ENCODE peak calls at places on chromosome 11, in five cellular contexts. One of them, this sample, is unnamed.

GRCh38 chr11:114673661-114674060 is 4.7 kb upstream of the NXPE2 start:
- DNase-seq in activated naive CD8-positive, alpha-beta T cell treated with anti-CD3 and anti-CD28 coated beads, Interleukin-2, amount 10 ng/mL, durations not matched to agents 7 days and 5 days: no peak
- DNase-seq in T-cell: no peak
- DNase-seq in cardiac fibroblast: no peak
- DNase-seq in A549: no peak
- DNase-seq in this sample: no peak

GRCh38 chr11:122696662-122697061 is 41.1 kb downstream of the UBASH3B start:
- DNase-seq in activated naive CD8-positive, alpha-beta T cell treated with anti-CD3 and anti-CD28 coated beads, Interleukin-2, amount 10 ng/mL, durations not matched to agents 7 days and 5 days: peak; percentile 62
- DNase-seq in T-cell: peak; percentile 76
- DNase-seq in cardiac fibroblast: no peak
- DNase-seq in A549: no peak
- DNase-seq in this sample: no peak

GRCh38 chr11:32137263-32137662 is 46.4 kb downstream of the RCN1 start:
- DNase-seq in activated naive CD8-positive, alpha-beta T cell treated with anti-CD3 and anti-CD28 coated beads, Interleukin-2, amount 10 ng/mL, durations not matched to agents 7 days and 5 days: no peak
- DNase-seq in T-cell: no peak
- DNase-seq in cardiac fibroblast: peak; percentile 95
- DNase-seq in A549: peak; percentile 41
- DNase-seq in this sample: peak; percentile 84

GRCh38 chr11:116229581-116229980 is 543.2 kb downstream of the BUD13 start:
- DNase-seq in activated naive CD8-positive, alpha-beta T cell treated with anti-CD3 and anti-CD28 coated beads, Interleukin-2, amount 10 ng/mL, durations not matched to agents 7 days and 5 days: no peak
- DNase-seq in T-cell: no peak
- DNase-seq in cardiac fibroblast: no peak
- DNase-seq in A549: no peak
- DNase-seq in this sample: no peak

GRCh38 chr11:9943346-9944110 is 279.7 kb downstream of the SWAP70 start:
- DNase-seq in activated naive CD8-positive, alpha-beta T cell treated with anti-CD3 and anti-CD28 coated beads, Interleukin-2, amount 10 ng/mL, durations not matched to agents 7 days and 5 days: no peak
- DNase-seq in T-cell: no peak
- DNase-seq in cardiac fibroblast: peak; percentile 95
- DNase-seq in A549: no peak
- DNase-seq in this sample: peak; percentile 27

GRCh38 chr11:132125855-132126841 is 755.7 kb downstream of the NTM start:
- DNase-seq in activated naive CD8-positive, alpha-beta T cell treated with anti-CD3 and anti-CD28 coated beads, Interleukin-2, amount 10 ng/mL, durations not matched to agents 7 days and 5 days: no peak
- DNase-seq in T-cell: no peak
- DNase-seq in cardiac fibroblast: peak; percentile 39
- DNase-seq in A549: no peak
- DNase-seq in this sample: peak; percentile 49

GRCh38 chr11:64765841-64766682 is 6.3 kb upstream of the PYGM start:
- DNase-seq in activated naive CD8-positive, alpha-beta T cell treated with anti-CD3 and anti-CD28 coated beads, Interleukin-2, amount 10 ng/mL, durations not matched to agents 7 days and 5 days: peak; percentile 32
- DNase-seq in T-cell: no peak
- DNase-seq in cardiac fibroblast: no peak
- DNase-seq in A549: no peak
- DNase-seq in this sample: no peak

GRCh38 chr11:107078375-107078774 is 60.1 kb upstream of the GUCY1A2 start:
- DNase-seq in activated naive CD8-positive, alpha-beta T cell treated with anti-CD3 and anti-CD28 coated beads, Interleukin-2, amount 10 ng/mL, durations not matched to agents 7 days and 5 days: no peak
- DNase-seq in T-cell: no peak
- DNase-seq in cardiac fibroblast: no peak
- DNase-seq in A549: no peak
- DNase-seq in this sample: no peak

GRCh38 chr11:82995754-82996398 is 75.8 kb downstream of the RAB30 start:
- DNase-seq in activated naive CD8-positive, alpha-beta T cell treated with anti-CD3 and anti-CD28 coated beads, Interleukin-2, amount 10 ng/mL, durations not matched to agents 7 days and 5 days: no peak
- DNase-seq in T-cell: no peak
- DNase-seq in cardiac fibroblast: peak; percentile 60
- DNase-seq in A549: no peak
- DNase-seq in this sample: peak; percentile 52

GRCh38 chr11:68402355-68403031 is 58.1 kb upstream of the PPP6R3 start:
- DNase-seq in activated naive CD8-positive, alpha-beta T cell treated with anti-CD3 and anti-CD28 coated beads, Interleukin-2, amount 10 ng/mL, durations not matched to agents 7 days and 5 days: no peak
- DNase-seq in T-cell: no peak
- DNase-seq in cardiac fibroblast: no peak
- DNase-seq in A549: no peak
- DNase-seq in this sample: no peak

GRCh38 chr11:97389270-97389669 is 999.5 kb downstream of the JRKL start:
- DNase-seq in activated naive CD8-positive, alpha-beta T cell treated with anti-CD3 and anti-CD28 coated beads, Interleukin-2, amount 10 ng/mL, durations not matched to agents 7 days and 5 days: no peak
- DNase-seq in T-cell: no peak
- DNase-seq in cardiac fibroblast: no peak
- DNase-seq in A549: no peak
- DNase-seq in this sample: no peak

GRCh38 chr11:128934926-128935325 is 7.7 kb downstream of the TP53AIP1 start:
- DNase-seq in activated naive CD8-positive, alpha-beta T cell treated with anti-CD3 and anti-CD28 coated beads, Interleukin-2, amount 10 ng/mL, durations not matched to agents 7 days and 5 days: no peak
- DNase-seq in T-cell: no peak
- DNase-seq in cardiac fibroblast: no peak
- DNase-seq in A549: no peak
- DNase-seq in this sample: no peak

GRCh38 chr11:64534391-64534801 is 56.6 kb upstream of the SLC22A12 start:
- DNase-seq in activated naive CD8-positive, alpha-beta T cell treated with anti-CD3 and anti-CD28 coated beads, Interleukin-2, amount 10 ng/mL, durations not matched to agents 7 days and 5 days: no peak
- DNase-seq in T-cell: no peak
- DNase-seq in cardiac fibroblast: no peak
- DNase-seq in A549: no peak
- DNase-seq in this sample: no peak

GRCh38 chr11:69821511-69822040 is 2.4 kb upstream of the FGF3 start:
- DNase-seq in activated naive CD8-positive, alpha-beta T cell treated with anti-CD3 and anti-CD28 coated beads, Interleukin-2, amount 10 ng/mL, durations not matched to agents 7 days and 5 days: no peak
- DNase-seq in T-cell: no peak
- DNase-seq in cardiac fibroblast: no peak
- DNase-seq in A549: no peak
- DNase-seq in this sample: no peak

GRCh38 chr11:124644426-124645280 is 22.0 kb downstream of the TBRG1 start:
- DNase-seq in activated naive CD8-positive, alpha-beta T cell treated with anti-CD3 and anti-CD28 coated beads, Interleukin-2, amount 10 ng/mL, durations not matched to agents 7 days and 5 days: peak; percentile 30
- DNase-seq in T-cell: no peak
- DNase-seq in cardiac fibroblast: peak; percentile 84
- DNase-seq in A549: peak; percentile 51
- DNase-seq in this sample: peak; percentile 51

GRCh38 chr11:100753144-100753543 is 66.1 kb downstream of the ARHGAP42 start:
- DNase-seq in activated naive CD8-positive, alpha-beta T cell treated with anti-CD3 and anti-CD28 coated beads, Interleukin-2, amount 10 ng/mL, durations not matched to agents 7 days and 5 days: no peak
- DNase-seq in T-cell: no peak
- DNase-seq in cardiac fibroblast: no peak
- DNase-seq in A549: no peak
- DNase-seq in this sample: no peak

GRCh38 chr11:66624450-66624849 is 8.0 kb downstream of the RBM14 start:
- DNase-seq in activated naive CD8-positive, alpha-beta T cell treated with anti-CD3 and anti-CD28 coated beads, Interleukin-2, amount 10 ng/mL, durations not matched to agents 7 days and 5 days: no peak
- DNase-seq in T-cell: no peak
- DNase-seq in cardiac fibroblast: no peak
- DNase-seq in A549: no peak
- DNase-seq in this sample: no peak

GRCh38 chr11:76707293-76707825 is 36.8 kb upstream of the LRRC32 start:
- DNase-seq in activated naive CD8-positive, alpha-beta T cell treated with anti-CD3 and anti-CD28 coated beads, Interleukin-2, amount 10 ng/mL, durations not matched to agents 7 days and 5 days: no peak
- DNase-seq in T-cell: no peak
- DNase-seq in cardiac fibroblast: no peak
- DNase-seq in A549: no peak
- DNase-seq in this sample: no peak

GRCh38 chr11:116981216-116981887 is 116.9 kb downstream of the SIK3 start:
- DNase-seq in activated naive CD8-positive, alpha-beta T cell treated with anti-CD3 and anti-CD28 coated beads, Interleukin-2, amount 10 ng/mL, durations not matched to agents 7 days and 5 days: no peak
- DNase-seq in T-cell: no peak
- DNase-seq in cardiac fibroblast: peak; percentile 28
- DNase-seq in A549: no peak
- DNase-seq in this sample: peak; percentile 17

GRCh38 chr11:124946735-124947141 is 7.3 kb upstream of the CCDC15 start:
- DNase-seq in activated naive CD8-positive, alpha-beta T cell treated with anti-CD3 and anti-CD28 coated beads, Interleukin-2, amount 10 ng/mL, durations not matched to agents 7 days and 5 days: no peak
- DNase-seq in T-cell: no peak
- DNase-seq in cardiac fibroblast: no peak
- DNase-seq in A549: no peak
- DNase-seq in this sample: no peak

GRCh38 chr11:41431784-41432183 is 27.7 kb downstream of the LRRC4C start:
- DNase-seq in activated naive CD8-positive, alpha-beta T cell treated with anti-CD3 and anti-CD28 coated beads, Interleukin-2, amount 10 ng/mL, durations not matched to agents 7 days and 5 days: no peak
- DNase-seq in T-cell: no peak
- DNase-seq in cardiac fibroblast: no peak
- DNase-seq in A549: no peak
- DNase-seq in this sample: no peak

GRCh38 chr11:102237096-102237735 is 80.1 kb upstream of the BIRC3 start:
- DNase-seq in activated naive CD8-positive, alpha-beta T cell treated with anti-CD3 and anti-CD28 coated beads, Interleukin-2, amount 10 ng/mL, durations not matched to agents 7 days and 5 days: no peak
- DNase-seq in T-cell: no peak
- DNase-seq in cardiac fibroblast: peak; percentile 20
- DNase-seq in A549: no peak
- DNase-seq in this sample: no peak

GRCh38 chr11:130118636-130119387 is 40.8 kb upstream of the ST14 start:
- DNase-seq in activated naive CD8-positive, alpha-beta T cell treated with anti-CD3 and anti-CD28 coated beads, Interleukin-2, amount 10 ng/mL, durations not matched to agents 7 days and 5 days: no peak
- DNase-seq in T-cell: peak; percentile 20
- DNase-seq in cardiac fibroblast: no peak
- DNase-seq in A549: no peak
- DNase-seq in this sample: no peak

GRCh38 chr11:63802637-63803414 is 10.4 kb upstream of the SPINDOC start:
- DNase-seq in activated naive CD8-positive, alpha-beta T cell treated with anti-CD3 and anti-CD28 coated beads, Interleukin-2, amount 10 ng/mL, durations not matched to agents 7 days and 5 days: no peak
- DNase-seq in T-cell: no peak
- DNase-seq in cardiac fibroblast: peak; percentile 62
- DNase-seq in A549: peak; percentile 51
- DNase-seq in this sample: no peak

GRCh38 chr11:43382614-43383013 is 23.9 kb downstream of the TTC17 start:
- DNase-seq in activated naive CD8-positive, alpha-beta T cell treated with anti-CD3 and anti-CD28 coated beads, Interleukin-2, amount 10 ng/mL, durations not matched to agents 7 days and 5 days: no peak
- DNase-seq in T-cell: no peak
- DNase-seq in cardiac fibroblast: no peak
- DNase-seq in A549: no peak
- DNase-seq in this sample: no peak

GRCh38 chr11:56855217-56855616 is 106.7 kb upstream of the OR9G4 start:
- DNase-seq in activated naive CD8-positive, alpha-beta T cell treated with anti-CD3 and anti-CD28 coated beads, Interleukin-2, amount 10 ng/mL, durations not matched to agents 7 days and 5 days: no peak
- DNase-seq in T-cell: no peak
- DNase-seq in cardiac fibroblast: no peak
- DNase-seq in A549: no peak
- DNase-seq in this sample: no peak

GRCh38 chr11:86160546-86161149 is 83.9 kb upstream of the EED start:
- DNase-seq in activated naive CD8-positive, alpha-beta T cell treated with anti-CD3 and anti-CD28 coated beads, Interleukin-2, amount 10 ng/mL, durations not matched to agents 7 days and 5 days: no peak
- DNase-seq in T-cell: no peak
- DNase-seq in cardiac fibroblast: peak; percentile 31
- DNase-seq in A549: no peak
- DNase-seq in this sample: no peak

GRCh38 chr11:43574949-43575915 is 105.3 kb upstream of the HSD17B12 start:
- DNase-seq in activated naive CD8-positive, alpha-beta T cell treated with anti-CD3 and anti-CD28 coated beads, Interleukin-2, amount 10 ng/mL, durations not matched to agents 7 days and 5 days: peak; percentile 35
- DNase-seq in T-cell: no peak
- DNase-seq in cardiac fibroblast: peak; percentile 62
- DNase-seq in A549: no peak
- DNase-seq in this sample: peak; percentile 54

This sample was measured in hepatic stellate cell.